ENCODE peak calls at places on chromosomes 13 and 19, in ten cellular contexts. E, R, B, N, X, H, Q, Z, P and G are unnamed samples. For H3K4me1, the result is how much of the 10 kb centered on the place peaks cover.

GRCh38 chr19:588758-589692 is 656 bp upstream of the HCN2 start:
- DNase-seq in X (no peak), R (no peak), P (no peak), E (no peak), H (peak), N (no peak), B (no peak), Q (no peak), Z (no peak), G (no peak)

GRCh38 chr13:85666356-85666755 is 132.9 kb downstream of the SLITRK6 start:
- DNase-seq in X (no peak), P (no peak), R (no peak), H (no peak), Q (no peak), E (no peak), B (peak), N (no peak), Z (no peak), G (no peak)

GRCh38 chr19:18306903-18307681 is 15.8 kb downstream of the LSM4 start:
- DNase-seq in R (no peak), H (no peak), E (no peak), X (no peak), Z (no peak), Q (peak), N (no peak), B (no peak), P (no peak), G (no peak)

GRCh38 chr13:77623797-77624196 is 73.7 kb upstream of the SLAIN1 start:
- DNase-seq in R (no peak), P (no peak), X (no peak), N (no peak), E (no peak), Q (no peak), Z (no peak), B (no peak), H (no peak), G (no peak)

GRCh38 chr13:46274094-46274698 is 62.5 kb downstream of the LRRC63 start:
- DNase-seq in Q (no peak), H (no peak), X (no peak), R (no peak), B (no peak), N (no peak), E (no peak), Z (no peak), P (no peak), G (no peak)

GRCh38 chr19:14325863-14326262 is 55.4 kb upstream of the ADGRE5 start:
- DNase-seq in Z (no peak), B (no peak), P (no peak), R (no peak), H (no peak), X (no peak), E (no peak), N (no peak), Q (no peak), G (no peak)

GRCh38 chr13:113064534-113065405 is 40.8 kb upstream of the F7 start:
- DNase-seq in P (no peak), X (no peak), E (no peak), Z (no peak), B (peak), N (no peak), Q (peak), H (no peak), R (no peak), G (no peak)

GRCh38 chr13:96994030-96994848 is at the start of gene OXGR1:
- DNase-seq in E (no peak), Q (peak), H (peak), X (no peak), N (peak), P (no peak), Z (no peak), R (peak), B (peak), G (no peak)

GRCh38 chr13:82739881-82740280 is 1142.4 kb downstream of the SLITRK1 start:
- DNase-seq in Z (no peak), H (no peak), N (no peak), R (no peak), P (no peak), X (no peak), B (no peak), Q (no peak), E (no peak), G (no peak)

GRCh38 chr19:1017906-1018305 is 3.0 kb downstream of the TMEM259 start:
- DNase-seq in N (peak), P (peak), B (no peak), R (no peak), H (no peak), Z (no peak), E (no peak), Q (no peak), X (no peak), G (no peak)

GRCh38 chr13:39038569-39038898 is 278 bp downstream of the NHLRC3 start:
- DNase-seq in B (no peak), H (no peak), P (no peak), E (no peak), Q (peak), R (no peak), N (no peak), X (no peak), Z (peak), G (no peak)

GRCh38 chr13:24053505-24054251 is 106.8 kb upstream of the SPATA13 start:
- DNase-seq in B (peak), N (peak), H (peak), Z (peak), P (no peak), E (peak), R (peak), Q (no peak), X (no peak), G (no peak)

GRCh38 chr13:43285891-43286602 is 262.7 kb downstream of the DNAJC15 start:
- DNase-seq in N (no peak), X (no peak), H (peak), E (no peak), Z (no peak), Q (no peak), B (no peak), R (no peak), P (no peak), G (no peak)

GRCh38 chr13:26895081-26895807 is 134.7 kb upstream of the GPR12 start:
- DNase-seq in P (no peak), N (no peak), R (peak), H (no peak), X (no peak), Q (no peak), B (peak), Z (no peak), E (no peak), G (no peak)

GRCh38 chr19:39829702-39830275 is 4.2 kb downstream of the DYRK1B start:
- DNase-seq in Q (no peak), X (no peak), R (no peak), Z (no peak), H (no peak), P (no peak), E (no peak), B (no peak), N (no peak), G (no peak)

GRCh38 chr19:21440321-21440720 is 43.4 kb downstream of the ZNF493 start:
- DNase-seq in X (no peak), E (no peak), P (no peak), R (no peak), N (no peak), B (no peak), Z (no peak), H (no peak), Q (no peak), G (no peak)

GRCh38 chr19:821976-822773 is 420 bp upstream of the PLPPR3 start:
- DNase-seq in Z (no peak), Q (no peak), X (no peak), H (no peak), R (peak), E (peak), N (no peak), P (no peak), B (no peak), G (no peak)

GRCh38 chr19:55552206-55552605 is 6.9 kb upstream of the SBK3 start:
- DNase-seq in B (no peak), Z (no peak), E (no peak), H (no peak), X (no peak), R (no peak), Q (no peak), N (no peak), P (no peak), G (no peak)
- H3K4me1 ChIP-seq in B (under half), Z (under half), E (under half), H (under half), X (under half), R (under half), Q (under half), N (under half), P (under half), G (under half)

GRCh38 chr19:5395996-5396939 is 55.7 kb upstream of the PTPRS start:
- DNase-seq in E (no peak), Q (no peak), Z (no peak), N (no peak), P (no peak), H (no peak), R (no peak), X (no peak), B (no peak), G (no peak)
- H3K4me1 ChIP-seq in E (under half), Q (under half), Z (under half), N (under half), P (under half), H (under half), R (under half), X (under half), B (under half), G (under half)

GRCh38 chr19:3669616-3670257 is 30.5 kb downstream of the PIP5K1C start:
- DNase-seq in H (no peak), N (no peak), Z (no peak), B (peak), Q (no peak), R (no peak), E (no peak), X (no peak), P (no peak), G (no peak)
- H3K4me1 ChIP-seq in H (under half), N (under half), Z (under half), B (under half), Q (under half), R (under half), E (under half), X (under half), P (half or more), G (half or more)

DNA sequence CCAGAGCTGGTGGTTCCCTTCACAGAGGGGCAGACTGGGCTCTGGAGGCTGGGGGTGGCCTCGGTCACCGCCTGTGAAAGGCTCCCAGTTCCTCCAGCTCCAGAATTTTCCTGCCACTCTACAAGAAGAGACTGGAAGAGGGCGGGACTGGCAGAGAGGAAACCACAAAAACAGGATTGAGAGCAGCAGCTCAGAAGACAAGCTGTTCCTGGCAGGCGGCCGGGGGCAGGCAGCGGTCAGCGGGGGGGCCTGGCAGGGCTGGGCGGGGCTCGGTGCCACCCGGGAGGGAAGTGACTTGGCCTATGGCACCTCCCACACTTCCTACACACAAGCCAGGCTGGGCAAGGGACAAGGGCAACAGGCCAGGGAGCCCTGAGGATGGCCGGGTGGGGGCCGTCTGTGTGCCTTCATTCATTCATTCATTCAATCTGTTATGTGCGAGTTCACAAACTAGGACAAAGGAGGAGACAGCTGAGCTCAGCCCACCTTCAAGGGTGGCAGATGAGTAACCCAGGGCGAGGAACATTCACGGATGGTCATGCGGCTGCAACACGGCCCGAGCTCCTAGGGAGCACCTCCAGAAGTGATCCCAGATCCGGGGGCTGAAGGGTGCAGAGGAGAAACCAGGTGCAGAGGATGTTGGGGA is 16.9 kb upstream of the BTBD2 start:
- DNase-seq in R (peak), N (peak), B (no peak), H (peak), E (peak), Z (peak), P (peak), Q (peak), X (peak), G (peak)
- H3K4me1 ChIP-seq in R (under half), N (under half), B (under half), H (under half), E (under half), Z (under half), P (under half), Q (under half), X (under half), G (half or more)

GRCh38 chr13:50523307-50523706 is 320.2 kb downstream of the DLEU7 start:
- DNase-seq in N (no peak), P (no peak), Q (no peak), B (no peak), H (peak), X (no peak), Z (no peak), R (no peak), E (no peak), G (no peak)

GRCh38 chr13:50527612-50528509 is 315.6 kb downstream of the DLEU7 start:
- DNase-seq in R (no peak), P (no peak), E (no peak), Z (no peak), X (no peak), N (no peak), Q (no peak), H (no peak), B (no peak), G (no peak)

GRCh38 chr13:50529154-50529882 is 314.2 kb downstream of the DLEU7 start:
- DNase-seq in R (no peak), Q (peak), B (no peak), X (peak), N (peak), Z (peak), E (peak), H (peak), P (peak), G (peak)

GRCh38 chr13:50524540-50524939 is 319.0 kb downstream of the DLEU7 start:
- DNase-seq in P (no peak), N (no peak), Z (peak), Q (no peak), B (no peak), X (no peak), E (no peak), H (peak), R (no peak), G (no peak)

GRCh38 chr13:50526771-50527567 is 316.5 kb downstream of the DLEU7 start:
- DNase-seq in X (no peak), R (no peak), B (no peak), Z (no peak), Q (no peak), E (no peak), N (no peak), H (peak), P (no peak), G (no peak)
- H3K4me1 ChIP-seq in X (under half), R (under half), B (under half), Z (under half), Q (under half), E (under half), N (under half), H (under half), P (half or more), G (half or more)

DNA sequence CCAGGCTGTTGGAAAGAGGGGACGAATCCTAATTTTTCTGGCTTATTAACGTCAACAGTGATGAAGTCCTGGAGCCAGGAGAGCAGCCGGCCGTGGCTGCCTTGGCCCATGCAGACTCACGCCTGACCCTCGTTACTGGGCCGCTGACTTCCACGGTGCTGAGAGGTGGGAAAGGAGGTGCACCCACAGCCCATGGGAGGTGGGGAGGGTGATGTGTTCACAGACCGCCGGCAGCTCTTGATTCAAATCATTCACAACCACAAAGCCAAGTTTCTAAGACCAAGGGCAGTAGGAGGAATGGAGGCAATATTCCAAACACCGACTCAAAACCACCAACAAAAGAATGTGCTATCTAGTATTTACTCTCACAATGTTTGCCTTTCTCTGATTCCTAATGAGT is 24.3 kb downstream of the COL4A2 start:
- DNase-seq in P (no peak), Z (no peak), H (no peak), X (no peak), E (no peak), Q (peak), N (no peak), R (no peak), B (no peak), G (no peak)
- H3K4me1 ChIP-seq in P (half or more), Z (under half), H (under half), X (under half), E (under half), Q (under half), N (under half), R (under half), B (under half), G (under half)

DNA sequence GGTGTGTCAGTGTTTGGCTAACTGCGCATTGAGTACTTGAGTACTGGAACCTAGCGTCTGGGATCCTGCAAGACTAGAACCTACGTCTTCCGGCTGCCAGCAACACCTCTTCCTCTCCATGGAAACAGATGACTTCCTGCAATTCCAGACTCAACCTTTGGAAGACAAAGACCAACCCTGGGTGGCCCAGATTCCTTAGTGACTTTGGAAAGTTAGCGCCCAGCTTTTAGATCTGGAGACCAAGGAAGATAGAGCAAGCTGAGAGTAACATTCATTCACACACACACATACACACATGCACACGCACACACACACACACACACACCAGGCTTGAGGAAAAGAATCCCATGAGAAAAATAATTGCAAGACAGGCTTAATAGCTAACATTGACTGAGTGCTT is 788.9 kb downstream of the UQCRFS1 start:
- DNase-seq in N (no peak), Q (no peak), R (no peak), E (no peak), B (peak), Z (no peak), X (no peak), P (no peak), H (no peak), G (no peak)
- H3K4me1 ChIP-seq in N (under half), Q (under half), R (under half), E (under half), B (under half), Z (under half), X (under half), P (under half), H (under half), G (under half)

GRCh38 chr19:5974721-5975387 is 3.1 kb downstream of the RANBP3 start:
- DNase-seq in Z (peak), R (no peak), P (no peak), H (no peak), N (no peak), B (no peak), E (peak), Q (peak), X (no peak), G (no peak)
- H3K4me1 ChIP-seq in Z (under half), R (under half), P (half or more), H (under half), N (under half), B (under half), E (under half), Q (under half), X (under half), G (half or more)